ENCODE peak calls at places on chromosomes 1 and 21, in six cellular contexts. J is mesendoderm, Y is IMR-90, T is H1, G is H9, P is mesenchymal stem cell. M is an unnamed sample.

GRCh38 chr1:10529096-10529495 is 54.3 kb downstream of the PEX14 start:
- DNase-seq in J (peak), Y (no peak), T (no peak), G (no peak), P (peak), M (no peak)

GRCh38 chr1:215530401-215530984 is 36.6 kb upstream of the KCTD3 start:
- DNase-seq in J (no peak), Y (no peak), T (no peak), G (no peak), P (no peak), M (no peak)

GRCh38 chr1:247293047-247293446 is 37.2 kb downstream of the VN1R5 start:
- DNase-seq in J (peak), Y (peak), T (no peak), G (no peak), P (no peak), M (no peak)

GRCh38 chr1:231393668-231394067 is 28.4 kb downstream of the EGLN1 start:
- DNase-seq in J (peak), Y (no peak), T (no peak), G (no peak), P (peak), M (no peak)

GRCh38 chr1:29236993-29237905 is 927 bp downstream of the PTPRU start:
- DNase-seq in J (peak), Y (peak), T (peak), G (no peak), P (peak), M (no peak)

GRCh38 chr1:240426056-240426455 is 185.9 kb downstream of the GREM2 start:
- DNase-seq in J (no peak), Y (no peak), T (no peak), G (no peak), P (no peak), M (no peak)

GRCh38 chr1:90955769-90956168 is 66.1 kb downstream of the ZNF644 start:
- DNase-seq in J (no peak), Y (no peak), T (no peak), G (no peak), P (no peak), M (no peak)

GRCh38 chr1:248848596-248848995 is 10.3 kb downstream of the ZNF692 start:
- DNase-seq in J (no peak), Y (no peak), T (no peak), G (no peak), P (no peak), M (no peak)

GRCh38 chr1:35326228-35326627 is 57.7 kb downstream of the ZMYM4 start:
- DNase-seq in J (no peak), Y (no peak), T (no peak), G (no peak), P (no peak), M (no peak)

GRCh38 chr1:15153184-15153841 is at the start of gene TMEM51:
- DNase-seq in J (peak), Y (peak), T (peak), G (peak), P (peak), M (peak)

GRCh38 chr1:3837200-3837599 is 19.8 kb downstream of the CEP104 start:
- DNase-seq in J (no peak), Y (no peak), T (no peak), G (no peak), P (no peak), M (no peak)

GRCh38 chr1:91397605-91398004 is 7.0 kb downstream of the HFM1 start:
- DNase-seq in J (peak), Y (no peak), T (no peak), G (no peak), P (no peak), M (no peak)

GRCh38 chr1:26749458-26749857 is 38.3 kb upstream of the PIGV start:
- DNase-seq in J (no peak), Y (no peak), T (no peak), G (no peak), P (no peak), M (no peak)

GRCh38 chr1:12528021-12528852 is 89.8 kb downstream of the DHRS3 start:
- DNase-seq in J (no peak), Y (peak), T (no peak), G (no peak), P (peak), M (no peak)

GRCh38 chr1:26234644-26235384 is 814 bp downstream of the CEP85 start:
- DNase-seq in J (peak), Y (peak), T (no peak), G (no peak), P (peak), M (no peak)

GRCh38 chr1:109653286-109653685 is 2.6 kb upstream of the GSTM4 start:
- DNase-seq in J (no peak), Y (no peak), T (no peak), G (no peak), P (no peak), M (no peak)

GRCh38 chr1:109657395-109657794 is 1.5 kb downstream of the GSTM4 start:
- DNase-seq in J (no peak), Y (no peak), T (no peak), G (no peak), P (no peak), M (no peak)

GRCh38 chr1:109657970-109658369 is 2.1 kb downstream of the GSTM4 start:
- DNase-seq in J (no peak), Y (no peak), T (no peak), G (no peak), P (no peak), M (no peak)

GRCh38 chr1:109654519-109654918 is 1.4 kb upstream of the GSTM4 start:
- DNase-seq in J (no peak), Y (no peak), T (no peak), G (no peak), P (no peak), M (no peak)

GRCh38 chr1:109655624-109656519 is at the start of gene GSTM4:
- DNase-seq in J (peak), Y (peak), T (peak), G (peak), P (peak), M (peak)
- H3K4ac ChIP-seq in J (no peak), Y (peak), T (no peak), G (no peak), P (peak), M (no peak)

DNA sequence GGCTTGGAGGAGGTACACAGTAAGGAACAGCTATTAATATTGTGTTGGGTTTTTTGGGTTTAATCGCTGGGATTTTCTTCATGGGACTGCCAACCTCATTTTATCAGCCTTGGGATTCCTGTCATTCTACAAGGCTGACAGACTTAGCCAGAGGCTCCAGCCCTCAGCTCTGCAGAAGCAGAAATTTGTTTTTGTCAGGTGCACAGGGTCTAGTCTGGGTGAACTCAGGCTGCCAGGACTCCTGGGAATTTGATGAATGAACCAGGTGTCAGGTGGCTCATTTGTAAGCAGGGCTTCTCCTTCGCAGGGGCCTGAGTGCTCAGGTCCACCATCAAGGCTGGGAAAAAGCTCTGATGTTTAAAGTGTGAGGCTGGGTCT is 11.5 kb upstream of the ZNF362 start:
- DNase-seq in J (no peak), Y (no peak), T (no peak), G (no peak), P (no peak), M (no peak)
- H3K4ac ChIP-seq in J (peak), Y (no peak), T (no peak), G (no peak), P (no peak), M (no peak)

DNA sequence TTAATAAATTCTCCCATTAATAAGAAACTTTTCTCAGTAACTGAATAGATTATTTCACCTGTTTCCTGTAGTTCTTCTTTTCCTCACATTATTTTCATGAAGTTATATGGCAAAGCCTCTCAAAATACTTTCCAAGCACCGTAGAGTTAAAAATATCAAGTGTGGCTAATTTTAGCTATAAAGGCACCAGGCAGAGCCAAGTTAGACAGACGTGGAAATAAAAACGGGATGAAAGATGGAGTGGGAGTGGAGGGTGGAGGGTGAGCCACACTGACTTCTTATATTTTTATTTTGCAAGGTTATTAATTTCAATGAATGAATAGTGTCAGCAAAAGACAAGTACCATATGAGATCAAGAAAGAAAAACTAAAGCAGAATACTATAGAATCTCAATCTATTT is 71.7 kb downstream of the ENAH start:
- DNase-seq in J (no peak), Y (no peak), T (no peak), G (no peak), P (no peak), M (no peak)
- H3K4ac ChIP-seq in J (no peak), Y (no peak), T (no peak), G (no peak), P (no peak), M (no peak)

GRCh38 chr1:43545321-43545685 is 14.6 kb downstream of the PTPRF start:
- DNase-seq in J (no peak), Y (no peak), T (no peak), G (no peak), P (no peak), M (no peak)
- H3K4ac ChIP-seq in J (no peak), Y (no peak), T (peak), G (no peak), P (no peak), M (no peak)

GRCh38 chr21:37451446-37451845 is 84.9 kb downstream of the DYRK1A start:
- DNase-seq in J (no peak), Y (no peak), T (no peak), G (no peak), P (no peak), M (no peak)

GRCh38 chr21:37447288-37447936 is 80.8 kb downstream of the DYRK1A start:
- DNase-seq in J (no peak), Y (no peak), T (no peak), G (no peak), P (no peak), M (no peak)

GRCh38 chr21:37452222-37452621 is 85.6 kb downstream of the DYRK1A start:
- DNase-seq in J (peak), Y (peak), T (no peak), G (no peak), P (peak), M (no peak)

GRCh38 chr21:37450385-37451044 is 83.9 kb downstream of the DYRK1A start:
- DNase-seq in J (no peak), Y (peak), T (no peak), G (no peak), P (peak), M (no peak)

DNA sequence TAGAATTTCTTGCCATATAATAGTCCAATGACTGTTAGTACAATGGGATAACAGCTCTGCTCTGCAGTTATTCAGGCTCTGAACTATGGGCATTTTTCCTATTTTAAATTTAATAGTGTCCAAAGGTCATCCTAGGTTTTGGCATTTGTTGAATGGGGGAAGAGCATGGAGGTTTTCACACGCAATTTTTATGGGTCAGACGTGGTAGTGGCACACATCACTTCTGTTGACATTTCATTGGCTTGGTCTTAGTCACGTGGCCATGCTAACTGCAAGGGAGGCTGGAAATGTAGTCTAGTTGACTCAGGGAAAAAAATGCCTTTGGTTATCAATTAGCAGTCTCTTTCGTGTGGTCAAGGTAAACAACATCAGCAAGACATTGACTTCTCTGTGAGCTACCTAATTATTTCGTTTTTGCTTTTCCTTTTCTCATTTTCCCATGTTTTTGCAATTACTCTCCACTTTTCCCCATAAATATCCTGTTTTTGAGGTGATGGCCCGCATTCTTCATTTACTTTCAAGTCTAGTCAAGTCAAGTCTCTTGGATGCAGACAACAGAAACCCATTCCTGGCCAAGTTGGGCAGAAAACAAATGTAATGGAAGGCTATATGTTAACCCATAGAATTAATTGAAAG is 82.8 kb downstream of the DYRK1A start:
- DNase-seq in J (no peak), Y (no peak), T (no peak), G (no peak), P (no peak), M (no peak)
- H3K4ac ChIP-seq in J (no peak), Y (no peak), T (no peak), G (no peak), P (no peak), M (no peak)

GRCh38 chr1:221264848-221265247 is 385.6 kb downstream of the HLX start:
- DNase-seq in J (no peak), Y (no peak), T (no peak), G (no peak), P (peak), M (no peak)

GRCh38 chr1:221271696-221272095 is 392.5 kb downstream of the HLX start:
- DNase-seq in J (no peak), Y (no peak), T (no peak), G (no peak), P (no peak), M (no peak)

GRCh38 chr1:221272940-221273339 is 393.7 kb downstream of the HLX start:
- DNase-seq in J (no peak), Y (no peak), T (no peak), G (no peak), P (no peak), M (no peak)

GRCh38 chr1:221263831-221264767 is 384.9 kb downstream of the HLX start:
- DNase-seq in J (peak), Y (peak), T (peak), G (peak), P (peak), M (peak)

GRCh38 chr1:221268295-221268694 is 389.1 kb downstream of the HLX start:
- DNase-seq in J (no peak), Y (peak), T (no peak), G (no peak), P (peak), M (no peak)
- H3K4ac ChIP-seq in J (no peak), Y (no peak), T (no peak), G (no peak), P (no peak), M (no peak)

GRCh38 chr1:203504400-203505250 is 10.7 kb downstream of the OPTC start:
- DNase-seq in J (peak), Y (peak), T (peak), G (peak), P (peak), M (peak)
- H3K4ac ChIP-seq in J (no peak), Y (peak), T (no peak), G (no peak), P (no peak), M (no peak)

GRCh38 chr1:234478152-234478480 is 863 bp downstream of the TARBP1 start:
- DNase-seq in J (peak), Y (peak), T (peak), G (peak), P (no peak), M (no peak)
- H3K4ac ChIP-seq in J (peak), Y (no peak), T (no peak), G (no peak), P (no peak), M (no peak)

GRCh38 chr1:184665329-184665728 is 89.3 kb downstream of the EDEM3 start:
- DNase-seq in J (no peak), Y (no peak), T (no peak), G (no peak), P (no peak), M (no peak)

GRCh38 chr1:184664042-184664659 is 90.5 kb downstream of the EDEM3 start:
- DNase-seq in J (peak), Y (peak), T (peak), G (peak), P (peak), M (peak)

GRCh38 chr1:184660462-184661191 is 94.0 kb downstream of the EDEM3 start:
- DNase-seq in J (no peak), Y (no peak), T (no peak), G (no peak), P (no peak), M (no peak)

GRCh38 chr1:184661801-184662200 is 92.9 kb downstream of the EDEM3 start:
- DNase-seq in J (peak), Y (no peak), T (no peak), G (no peak), P (no peak), M (no peak)

DNA sequence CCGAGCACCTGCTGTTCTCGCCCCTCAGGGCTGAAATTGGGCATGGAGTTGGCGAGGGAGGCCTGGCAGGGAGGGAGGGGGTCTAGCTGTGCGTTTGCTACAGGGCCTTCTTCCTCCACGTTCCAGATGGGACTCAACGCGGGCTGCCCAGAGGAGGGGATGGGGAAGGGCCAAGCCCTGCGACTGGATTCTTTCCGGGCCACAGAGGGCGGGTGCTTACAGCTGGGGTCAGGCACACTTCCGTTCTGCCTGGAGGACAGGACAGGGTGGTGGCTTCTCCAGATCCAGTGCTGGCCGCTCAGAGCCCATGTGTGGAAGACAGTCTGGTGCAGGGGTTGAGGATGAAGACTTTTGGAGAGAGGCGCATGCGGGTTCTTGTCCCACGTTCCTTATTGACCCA is 90.0 kb downstream of the EDEM3 start:
- DNase-seq in J (no peak), Y (no peak), T (peak), G (peak), P (no peak), M (no peak)
- H3K4ac ChIP-seq in J (no peak), Y (no peak), T (no peak), G (no peak), P (no peak), M (no peak)

DNA sequence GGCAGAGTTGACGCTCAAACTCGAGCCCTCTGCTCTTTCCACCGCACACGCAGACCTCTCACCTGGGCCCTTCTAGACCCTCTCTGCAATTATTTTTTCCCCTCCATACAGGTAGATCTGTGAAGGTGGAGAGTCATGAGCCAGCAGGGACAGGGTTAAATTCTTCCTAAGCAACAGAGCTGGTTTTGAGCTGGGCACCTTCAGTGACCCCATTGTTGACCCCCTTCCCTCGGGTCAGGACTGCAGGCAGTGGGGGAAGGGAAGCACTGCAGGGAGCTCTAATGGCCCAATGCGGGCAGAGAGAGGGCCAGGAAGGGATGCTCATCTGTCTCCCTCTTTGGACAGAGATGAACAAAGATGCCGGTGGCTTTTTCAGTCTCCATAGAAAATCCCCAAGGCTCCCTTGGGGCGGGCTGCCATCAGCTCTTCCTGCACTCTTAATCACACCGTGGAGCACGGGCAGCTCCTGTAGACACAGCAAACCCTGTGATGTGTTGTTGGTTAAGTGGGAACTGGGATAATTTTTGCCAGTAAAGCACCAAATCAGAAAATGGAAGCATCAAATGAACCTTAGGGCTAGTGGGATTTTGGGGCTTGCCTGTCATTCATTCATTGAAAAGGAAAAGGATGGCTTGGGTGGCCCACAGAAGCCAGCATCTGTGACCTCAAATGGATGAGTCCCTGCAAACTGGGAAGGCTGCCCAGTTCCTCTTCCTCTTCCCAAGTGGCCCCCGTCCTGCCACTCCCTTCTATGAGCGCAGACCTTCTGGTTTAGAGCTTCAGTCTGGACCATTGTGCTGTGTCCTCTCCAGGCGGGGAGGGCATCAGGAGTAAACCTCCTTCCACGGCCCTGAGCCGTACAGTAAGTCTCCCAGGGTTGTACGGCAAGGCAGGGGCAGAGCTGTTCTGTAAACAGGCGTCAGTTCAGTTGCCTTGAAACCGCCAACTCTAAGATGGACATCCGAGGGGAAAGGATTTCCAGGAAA is 21.6 kb downstream of the SOX13 start:
- DNase-seq in J (no peak), Y (no peak), T (peak), G (no peak), P (no peak), M (peak)
- H3K4ac ChIP-seq in J (no peak), Y (no peak), T (no peak), G (no peak), P (no peak), M (no peak)